ENCODE peak calls at places on chromosomes 7 and 10, in four cellular contexts. One of them, this sample, is unnamed. For H3K4me1 and H3K27me3, the result is how much of the 10 kb centered on the place peaks cover.

GRCh38 chr7:81887691-81888090 is 117.8 kb upstream of the HGF start:
- DNase-seq in CD8-positive, alpha-beta memory T cell: no peak
- DNase-seq in upper lobe of left lung: no peak
- DNase-seq in pancreas: no peak
- DNase-seq in this sample: no peak

GRCh38 chr10:31340343-31340742 is 21.3 kb downstream of the ZEB1 start:
- DNase-seq in CD8-positive, alpha-beta memory T cell: no peak
- DNase-seq in upper lobe of left lung: no peak
- DNase-seq in pancreas: no peak
- DNase-seq in this sample: no peak

GRCh38 chr7:101846006-101846405 is 28.6 kb downstream of the CUX1 start:
- DNase-seq in CD8-positive, alpha-beta memory T cell: no peak
- DNase-seq in upper lobe of left lung: no peak
- DNase-seq in pancreas: no peak
- DNase-seq in this sample: no peak

GRCh38 chr7:149869867-149870266 is 3.9 kb upstream of the ATP6V0E2 start:
- DNase-seq in CD8-positive, alpha-beta memory T cell: peak
- DNase-seq in upper lobe of left lung: no peak
- DNase-seq in pancreas: no peak
- DNase-seq in this sample: no peak

GRCh38 chr7:84677386-84677785 is 482.8 kb upstream of the SEMA3A start:
- DNase-seq in CD8-positive, alpha-beta memory T cell: no peak
- DNase-seq in upper lobe of left lung: no peak
- DNase-seq in pancreas: no peak
- DNase-seq in this sample: no peak

GRCh38 chr7:82616059-82616723 is 172.6 kb upstream of the CACNA2D1 start:
- DNase-seq in CD8-positive, alpha-beta memory T cell: no peak
- DNase-seq in upper lobe of left lung: no peak
- DNase-seq in pancreas: no peak
- DNase-seq in this sample: no peak

GRCh38 chr7:128904381-128905197 is 5.9 kb downstream of the KCP start:
- DNase-seq in CD8-positive, alpha-beta memory T cell: no peak
- DNase-seq in upper lobe of left lung: no peak
- DNase-seq in pancreas: no peak
- DNase-seq in this sample: no peak

GRCh38 chr7:142913051-142913450 is 20.5 kb downstream of the TRPV5 start:
- DNase-seq in CD8-positive, alpha-beta memory T cell: no peak
- DNase-seq in upper lobe of left lung: no peak
- DNase-seq in pancreas: no peak
- DNase-seq in this sample: no peak

GRCh38 chr10:110498982-110499795 is 1.5 kb downstream of the DUSP5 start:
- DNase-seq in CD8-positive, alpha-beta memory T cell: peak
- DNase-seq in upper lobe of left lung: peak
- DNase-seq in pancreas: no peak
- DNase-seq in this sample: peak

GRCh38 chr10:17175551-17175950 is 25.9 kb downstream of the TRDMT1 start:
- DNase-seq in CD8-positive, alpha-beta memory T cell: no peak
- DNase-seq in upper lobe of left lung: no peak
- DNase-seq in pancreas: no peak
- DNase-seq in this sample: no peak

GRCh38 chr10:80480852-80481251 is 26.7 kb downstream of the TSPAN14 start:
- DNase-seq in CD8-positive, alpha-beta memory T cell: no peak
- DNase-seq in upper lobe of left lung: no peak
- DNase-seq in pancreas: no peak
- DNase-seq in this sample: no peak

GRCh38 chr10:19775286-19775685 is 40.9 kb upstream of the PLXDC2 start:
- DNase-seq in CD8-positive, alpha-beta memory T cell: no peak
- DNase-seq in upper lobe of left lung: no peak
- DNase-seq in pancreas: no peak
- DNase-seq in this sample: no peak

GRCh38 chr10:67492317-67493019 is 203.5 kb downstream of the CTNNA3 start:
- DNase-seq in CD8-positive, alpha-beta memory T cell: no peak
- DNase-seq in upper lobe of left lung: peak
- DNase-seq in pancreas: no peak
- DNase-seq in this sample: no peak

GRCh38 chr10:37263304-37263703 is 137.9 kb downstream of the ANKRD30A start:
- DNase-seq in CD8-positive, alpha-beta memory T cell: no peak
- DNase-seq in upper lobe of left lung: no peak
- DNase-seq in pancreas: no peak
- DNase-seq in this sample: no peak

GRCh38 chr10:117163061-117163953 is 25.2 kb upstream of the VAX1 start:
- DNase-seq in CD8-positive, alpha-beta memory T cell: no peak
- DNase-seq in upper lobe of left lung: no peak
- DNase-seq in pancreas: peak
- DNase-seq in this sample: no peak

GRCh38 chr7:115678049-115678982 is 352.2 kb downstream of the TFEC start:
- DNase-seq in CD8-positive, alpha-beta memory T cell: no peak
- DNase-seq in upper lobe of left lung: no peak
- DNase-seq in pancreas: no peak
- DNase-seq in this sample: no peak

GRCh38 chr10:16742165-16742960 is 74.9 kb downstream of the RSU1 start:
- DNase-seq in CD8-positive, alpha-beta memory T cell: no peak
- DNase-seq in upper lobe of left lung: no peak
- DNase-seq in pancreas: no peak
- DNase-seq in this sample: no peak

GRCh38 chr7:123665157-123665556 is 9.5 kb downstream of the LMOD2 start:
- DNase-seq in CD8-positive, alpha-beta memory T cell: no peak
- DNase-seq in upper lobe of left lung: no peak
- DNase-seq in pancreas: no peak
- DNase-seq in this sample: no peak

GRCh38 chr7:138097064-138097741 is 20.9 kb downstream of the AKR1D1 start:
- DNase-seq in CD8-positive, alpha-beta memory T cell: no peak
- DNase-seq in upper lobe of left lung: no peak
- DNase-seq in pancreas: peak
- DNase-seq in this sample: peak

GRCh38 chr7:8117195-8117594 is 144.8 kb downstream of the ICA1 start:
- DNase-seq in CD8-positive, alpha-beta memory T cell: no peak
- DNase-seq in upper lobe of left lung: no peak
- DNase-seq in pancreas: no peak
- DNase-seq in this sample: no peak
- H3K4me1 ChIP-seq in CD8-positive, alpha-beta memory T cell: under half
- H3K4me1 ChIP-seq in upper lobe of left lung: under half
- H3K4me1 ChIP-seq in pancreas: under half
- H3K4me1 ChIP-seq in this sample: under half

GRCh38 chr10:99513061-99513460 is 19.7 kb upstream of the NKX2-3 start:
- DNase-seq in CD8-positive, alpha-beta memory T cell: no peak
- DNase-seq in upper lobe of left lung: no peak
- DNase-seq in pancreas: no peak
- DNase-seq in this sample: no peak
- H3K27me3 ChIP-seq in CD8-positive, alpha-beta memory T cell: under half
- H3K27me3 ChIP-seq in upper lobe of left lung: under half
- H3K27me3 ChIP-seq in pancreas: under half
- H3K27me3 ChIP-seq in this sample: half or more

GRCh38 chr10:69500864-69501468 is 49.7 kb downstream of the TSPAN15 start:
- DNase-seq in CD8-positive, alpha-beta memory T cell: no peak
- DNase-seq in upper lobe of left lung: no peak
- DNase-seq in pancreas: no peak
- DNase-seq in this sample: no peak

GRCh38 chr10:69499726-69500689 is 48.7 kb downstream of the TSPAN15 start:
- DNase-seq in CD8-positive, alpha-beta memory T cell: no peak
- DNase-seq in upper lobe of left lung: no peak
- DNase-seq in pancreas: no peak
- DNase-seq in this sample: no peak

GRCh38 chr10:69497235-69497561 is 45.9 kb downstream of the TSPAN15 start:
- DNase-seq in CD8-positive, alpha-beta memory T cell: no peak
- DNase-seq in upper lobe of left lung: no peak
- DNase-seq in pancreas: no peak
- DNase-seq in this sample: no peak

GRCh38 chr10:69497611-69498390 is 46.5 kb downstream of the TSPAN15 start:
- DNase-seq in CD8-positive, alpha-beta memory T cell: peak
- DNase-seq in upper lobe of left lung: no peak
- DNase-seq in pancreas: no peak
- DNase-seq in this sample: no peak

DNA sequence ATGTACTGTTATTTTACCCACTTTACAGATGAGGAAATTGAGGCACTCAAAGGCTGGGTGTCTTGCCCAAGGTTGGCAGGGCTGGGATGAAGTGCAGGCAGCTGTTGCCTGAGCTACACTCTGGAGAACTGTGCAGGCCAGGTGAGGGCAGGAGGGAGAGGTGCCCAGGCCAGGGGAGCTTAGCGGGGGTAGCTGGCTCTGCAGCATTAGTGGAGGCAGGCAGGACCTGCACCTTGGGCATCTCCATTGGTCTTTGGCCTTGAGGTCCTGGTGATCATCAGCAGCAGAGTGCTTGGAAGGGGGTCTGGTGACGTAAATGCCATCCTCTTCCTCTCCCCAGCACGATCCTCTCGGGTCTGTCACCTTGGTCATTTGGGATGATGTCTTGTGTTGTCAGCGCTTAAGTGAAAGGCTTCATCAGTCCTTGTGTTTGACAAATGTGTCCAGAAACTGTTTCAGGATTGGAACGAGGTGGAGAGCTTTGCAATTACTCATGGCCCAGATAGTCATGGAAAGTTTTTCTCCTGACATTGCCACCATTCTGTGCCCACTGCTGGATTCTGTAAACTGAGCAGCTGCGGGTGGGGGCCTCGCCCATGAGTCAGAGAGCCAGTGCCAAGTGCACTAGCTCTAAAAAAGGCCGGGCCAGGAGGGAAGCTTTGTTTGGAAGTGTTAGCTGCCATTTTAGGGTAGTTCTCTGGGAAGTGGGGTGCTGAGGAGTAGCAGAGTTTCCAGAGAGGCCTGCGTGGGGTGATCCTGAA is 47.6 kb downstream of the TSPAN15 start:
- DNase-seq in CD8-positive, alpha-beta memory T cell: no peak
- DNase-seq in upper lobe of left lung: no peak
- DNase-seq in pancreas: no peak
- DNase-seq in this sample: no peak
- H3K4me1 ChIP-seq in CD8-positive, alpha-beta memory T cell: under half
- H3K4me1 ChIP-seq in upper lobe of left lung: under half
- H3K4me1 ChIP-seq in pancreas: under half
- H3K4me1 ChIP-seq in this sample: under half

GRCh38 chr10:93062499-93063216 is 2.1 kb downstream of the CYP26C1 start:
- DNase-seq in CD8-positive, alpha-beta memory T cell: peak
- DNase-seq in upper lobe of left lung: no peak
- DNase-seq in pancreas: peak
- DNase-seq in this sample: no peak
- H3K27me3 ChIP-seq in CD8-positive, alpha-beta memory T cell: under half
- H3K27me3 ChIP-seq in upper lobe of left lung: under half
- H3K27me3 ChIP-seq in pancreas: under half
- H3K27me3 ChIP-seq in this sample: half or more

DNA sequence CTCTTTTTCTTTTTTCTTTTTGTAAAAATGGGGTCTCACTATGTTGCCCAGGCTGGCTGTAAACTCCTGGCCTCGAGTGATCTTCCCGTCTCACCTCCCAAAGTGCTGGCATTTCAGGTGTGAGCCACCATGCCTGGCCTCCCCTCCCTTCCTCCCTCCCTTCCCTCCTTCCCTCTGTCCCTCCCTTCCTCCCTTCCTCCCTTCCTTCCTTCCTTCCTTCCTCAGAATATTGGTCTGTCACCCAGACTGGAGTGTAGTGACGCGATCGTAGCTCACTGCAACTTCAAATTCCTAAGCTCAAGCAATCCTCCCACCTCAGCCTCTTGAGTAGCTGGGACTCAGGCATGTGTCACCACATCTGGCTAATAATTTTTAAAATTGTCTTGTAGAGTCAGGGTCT is 8.4 kb downstream of the AGAP3 start:
- DNase-seq in CD8-positive, alpha-beta memory T cell: no peak
- DNase-seq in upper lobe of left lung: no peak
- DNase-seq in pancreas: no peak
- DNase-seq in this sample: no peak
- H3K4me1 ChIP-seq in CD8-positive, alpha-beta memory T cell: under half
- H3K4me1 ChIP-seq in upper lobe of left lung: under half
- H3K4me1 ChIP-seq in pancreas: under half
- H3K4me1 ChIP-seq in this sample: under half

GRCh38 chr7:152924238-152924637 is 164.7 kb downstream of the ACTR3B start:
- DNase-seq in CD8-positive, alpha-beta memory T cell: no peak
- DNase-seq in upper lobe of left lung: no peak
- DNase-seq in pancreas: no peak
- DNase-seq in this sample: no peak
- H3K27me3 ChIP-seq in CD8-positive, alpha-beta memory T cell: under half
- H3K27me3 ChIP-seq in upper lobe of left lung: under half
- H3K27me3 ChIP-seq in pancreas: under half
- H3K27me3 ChIP-seq in this sample: under half

GRCh38 chr10:133258066-133258817 is 18.4 kb downstream of the ADAM8 start:
- DNase-seq in CD8-positive, alpha-beta memory T cell: no peak
- DNase-seq in upper lobe of left lung: peak
- DNase-seq in pancreas: peak
- DNase-seq in this sample: no peak
- H3K4me1 ChIP-seq in CD8-positive, alpha-beta memory T cell: half or more
- H3K4me1 ChIP-seq in upper lobe of left lung: half or more
- H3K4me1 ChIP-seq in pancreas: under half
- H3K4me1 ChIP-seq in this sample: under half

This sample was measured in heart right ventricle.